ENCODE peak calls at places on chromosome 5, in nine cellular contexts. V is body of pancreas, D is esophagus squamous epithelium, J is HFFc6, C is fibroblast of mammary gland, O is cardiac muscle cell, E is tibial nerve, R is H1, T is transverse colon. G is an unnamed sample.

GRCh38 chr5:73999306-73999705 is 373.3 kb downstream of the ARHGEF28 start:
- DNase-seq in D (no peak), O (no peak), V (no peak), C (no peak), E (no peak), R (no peak), T (no peak), J (no peak), G (no peak)

GRCh38 chr5:145858929-145859328 is 13.9 kb downstream of the GRXCR2 start:
- DNase-seq in T (no peak), E (no peak), C (no peak), V (no peak), J (no peak), O (no peak), D (no peak), R (no peak), G (no peak)

GRCh38 chr5:33362915-33363314 is 77.8 kb upstream of the TARS1 start:
- DNase-seq in V (peak), O (peak), T (peak), E (peak), D (no peak), C (peak), J (no peak), R (no peak), G (no peak)

GRCh38 chr5:67268233-67269011 is 71.8 kb upstream of the CD180 start:
- DNase-seq in C (peak), R (no peak), O (no peak), V (peak), T (peak), D (no peak), E (peak), J (peak), G (no peak)

GRCh38 chr5:71872465-71872864 is 153.4 kb downstream of the CARTPT start:
- DNase-seq in J (no peak), C (no peak), D (no peak), O (no peak), V (no peak), R (no peak), T (no peak), E (no peak), G (no peak)

GRCh38 chr5:54991446-54991845 is 6.1 kb upstream of the ESM1 start:
- DNase-seq in E (no peak), D (no peak), J (no peak), R (no peak), T (no peak), V (no peak), C (no peak), O (peak), G (no peak)

GRCh38 chr5:43121565-43122484 is 1.1 kb downstream of the ZNF131 start:
- DNase-seq in V (peak), D (no peak), T (peak), R (no peak), O (peak), E (no peak), C (peak), J (peak), G (no peak)

GRCh38 chr5:16735092-16735970 is 118.5 kb upstream of the RETREG1 start:
- DNase-seq in J (no peak), E (no peak), V (no peak), C (no peak), D (no peak), R (no peak), T (no peak), O (no peak), G (no peak)

GRCh38 chr5:91282210-91282609 is 100.9 kb downstream of the ARRDC3 start:
- DNase-seq in E (no peak), J (no peak), R (no peak), D (no peak), C (no peak), V (no peak), T (no peak), O (no peak), G (no peak)

GRCh38 chr5:116465411-116465810 is 109.2 kb downstream of the SEMA6A start:
- DNase-seq in T (no peak), C (no peak), E (no peak), R (no peak), J (no peak), D (no peak), O (no peak), V (no peak), G (no peak)

GRCh38 chr5:40481226-40481625 is 198.5 kb upstream of the PTGER4 start:
- DNase-seq in R (no peak), T (no peak), C (no peak), V (no peak), E (no peak), J (peak), O (no peak), D (no peak), G (no peak)

GRCh38 chr5:167694562-167694961 is 596.9 kb upstream of the WWC1 start:
- DNase-seq in T (no peak), O (no peak), R (no peak), V (no peak), J (no peak), D (no peak), C (no peak), E (no peak), G (no peak)

GRCh38 chr5:125043781-125044391 is 297.4 kb upstream of the ZNF608 start:
- DNase-seq in T (peak), V (peak), D (no peak), R (no peak), O (peak), J (peak), C (peak), E (no peak), G (no peak)

GRCh38 chr5:174312641-174313040 is 267.1 kb downstream of the NSG2 start:
- DNase-seq in V (no peak), D (no peak), O (no peak), R (no peak), J (no peak), C (no peak), E (no peak), T (no peak), G (no peak)

GRCh38 chr5:134553816-134554215 is 28.3 kb downstream of the JADE2 start:
- DNase-seq in O (no peak), T (no peak), J (no peak), R (no peak), C (no peak), D (no peak), V (no peak), E (no peak), G (no peak)

GRCh38 chr5:37370550-37370863 is 399 bp downstream of the NUP155 start:
- DNase-seq in O (no peak), V (no peak), R (no peak), E (peak), J (no peak), D (no peak), C (no peak), T (no peak), G (no peak)

GRCh38 chr5:18264126-18264882 is 630.0 kb downstream of the TAF11L14 start:
- DNase-seq in R (no peak), J (no peak), C (no peak), O (no peak), T (no peak), D (no peak), E (no peak), V (no peak), G (no peak)

GRCh38 chr5:66010476-66010875 is 84.1 kb downstream of the ERBIN start:
- DNase-seq in R (no peak), J (peak), V (no peak), E (no peak), D (no peak), T (no peak), C (peak), O (no peak), G (no peak)

GRCh38 chr5:181181650-181182565 is 23.1 kb downstream of the TRIM7 start:
- DNase-seq in V (peak), E (no peak), D (no peak), R (no peak), C (peak), O (peak), J (peak), T (peak), G (peak)

GRCh38 chr5:43305948-43306563 is 7.2 kb downstream of the HMGCS1 start:
- DNase-seq in V (no peak), R (no peak), O (peak), C (peak), J (peak), T (no peak), E (peak), D (no peak), G (no peak)

GRCh38 chr5:54719384-54720306 is 202.1 kb downstream of the SNX18 start:
- DNase-seq in D (no peak), J (peak), O (peak), R (peak), E (peak), C (peak), T (no peak), V (no peak), G (no peak)

GRCh38 chr5:17302138-17302537 is 84.7 kb downstream of the BASP1 start:
- DNase-seq in O (no peak), C (no peak), E (no peak), J (peak), V (no peak), T (no peak), R (no peak), D (no peak), G (peak)

GRCh38 chr5:168007286-168007685 is 284.2 kb upstream of the WWC1 start:
- DNase-seq in R (no peak), C (no peak), T (no peak), J (no peak), D (no peak), E (no peak), V (no peak), O (no peak), G (no peak)

GRCh38 chr5:166856771-166857170 is 1434.7 kb upstream of the WWC1 start:
- DNase-seq in R (no peak), D (no peak), E (no peak), V (no peak), J (no peak), C (no peak), T (no peak), O (no peak), G (no peak)

GRCh38 chr5:133531634-133532033 is 80.7 kb downstream of the FSTL4 start:
- DNase-seq in J (no peak), T (no peak), D (no peak), V (no peak), C (peak), E (peak), R (no peak), O (no peak), G (no peak)

GRCh38 chr5:81971086-81971693 is 633 bp upstream of the ATG10 start:
- DNase-seq in E (peak), T (peak), J (peak), V (no peak), R (no peak), C (peak), D (no peak), O (peak), G (no peak)

GRCh38 chr5:134803821-134804220 is 41.9 kb upstream of the C5orf24 start:
- DNase-seq in C (no peak), O (no peak), E (no peak), J (no peak), D (no peak), R (no peak), T (no peak), V (no peak), G (no peak)

GRCh38 chr5:110653231-110653970 is 73.1 kb downstream of the TMEM232 start:
- DNase-seq in D (no peak), T (no peak), V (no peak), C (no peak), R (no peak), E (no peak), J (no peak), O (no peak), G (no peak)

GRCh38 chr5:50657044-50657443 is 9.4 kb upstream of the PARP8 start:
- DNase-seq in C (no peak), E (no peak), D (no peak), T (no peak), O (no peak), J (no peak), R (no peak), V (no peak), G (no peak)
- TF ChIP-seq CTCF in C (no peak), E (no peak), D (no peak), T (no peak), O (no peak), J (no peak), R (no peak), V (no peak), G (no peak)

DNA sequence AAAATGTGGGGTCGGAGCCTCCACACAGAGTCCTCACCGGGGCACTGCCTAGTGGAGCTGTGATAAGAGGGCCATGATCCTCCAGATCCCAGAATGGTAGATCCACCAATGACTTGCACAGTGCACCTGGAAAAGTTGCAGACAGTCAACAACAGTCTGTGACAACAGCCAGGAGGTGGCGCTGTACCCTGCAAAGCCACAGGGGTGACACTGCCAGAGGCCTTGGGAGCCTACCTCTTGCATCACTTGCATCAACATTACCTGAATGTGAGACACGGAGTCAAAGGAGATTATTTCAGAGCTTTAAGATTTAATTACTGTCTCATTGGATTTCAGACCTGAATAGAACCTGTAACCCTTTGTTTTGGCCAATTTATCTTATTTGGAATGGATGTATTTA is 614.1 kb upstream of the CDH9 start:
- DNase-seq in V (no peak), O (no peak), C (no peak), D (no peak), E (no peak), T (no peak), R (peak), J (no peak), G (no peak)
- TF ChIP-seq CTCF in V (no peak), O (no peak), C (no peak), D (no peak), E (no peak), T (no peak), R (peak), J (peak), G (no peak)

DNA sequence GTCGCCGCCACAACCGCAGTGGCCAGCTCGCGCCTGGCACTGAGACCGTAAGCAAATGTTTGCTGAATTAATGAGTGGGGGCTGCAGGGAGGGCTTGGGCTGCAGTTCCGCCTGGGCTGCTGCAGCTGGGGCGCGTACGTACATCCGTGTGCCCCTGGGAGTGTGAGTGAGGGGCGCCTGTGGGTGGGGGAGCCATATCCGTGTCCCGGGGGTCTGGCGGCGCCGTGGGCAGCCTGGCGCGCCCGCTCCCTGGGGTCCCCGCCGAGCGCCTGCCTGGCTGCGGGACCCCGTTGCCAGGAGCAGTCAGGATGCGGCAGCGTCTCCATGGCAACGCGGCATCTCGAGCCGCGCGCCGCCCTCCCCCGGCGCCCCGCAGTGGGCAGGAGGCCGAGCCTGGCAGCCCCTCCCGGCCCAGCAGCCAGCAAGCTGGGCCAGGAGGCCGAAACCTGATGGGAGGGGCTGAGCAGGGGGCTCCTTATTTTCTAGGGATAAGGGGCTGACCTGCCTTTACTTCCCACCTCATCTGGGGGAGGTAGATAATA is 31.3 kb upstream of the PSD2 start:
- DNase-seq in O (peak), V (no peak), T (no peak), E (no peak), D (no peak), J (no peak), C (no peak), R (no peak), G (no peak)
- TF ChIP-seq CTCF in O (no peak), V (no peak), T (no peak), E (no peak), D (no peak), J (no peak), C (no peak), R (no peak), G (no peak)

GRCh38 chr5:6636293-6636692 is 3.1 kb downstream of the SRD5A1 start:
- DNase-seq in O (no peak), D (no peak), J (no peak), V (no peak), T (no peak), E (no peak), R (no peak), C (no peak), G (no peak)
- TF ChIP-seq CTCF in O (no peak), D (no peak), J (no peak), V (no peak), T (no peak), E (no peak), R (no peak), C (no peak), G (no peak)

GRCh38 chr5:14872070-14872989 is 752 bp upstream of the ANKH start:
- DNase-seq in T (peak), J (no peak), D (peak), V (peak), O (peak), C (peak), R (no peak), E (peak), G (peak)
- TF ChIP-seq CTCF in T (no peak), J (peak), D (no peak), V (no peak), O (peak), C (no peak), R (peak), E (no peak), G (no peak)

GRCh38 chr5:140868721-140869554 is at the start of gene PCDHA11:
- DNase-seq in E (no peak), J (no peak), R (no peak), O (peak), C (peak), V (no peak), T (no peak), D (no peak), G (no peak)
- TF ChIP-seq CTCF in E (no peak), J (no peak), R (peak), O (no peak), C (peak), V (peak), T (no peak), D (no peak), G (no peak)

GRCh38 chr5:119742311-119742710 is 113.0 kb downstream of the FAM170A start:
- DNase-seq in R (no peak), C (peak), O (no peak), T (no peak), E (no peak), J (no peak), D (no peak), V (no peak), G (no peak)

GRCh38 chr5:119745976-119746375 is 116.6 kb downstream of the FAM170A start:
- DNase-seq in T (no peak), O (no peak), J (no peak), V (no peak), C (no peak), D (no peak), R (no peak), E (no peak), G (no peak)

GRCh38 chr5:119746984-119747383 is 117.6 kb downstream of the FAM170A start:
- DNase-seq in V (no peak), C (no peak), E (no peak), J (no peak), D (no peak), T (no peak), O (no peak), R (no peak), G (no peak)

DNA sequence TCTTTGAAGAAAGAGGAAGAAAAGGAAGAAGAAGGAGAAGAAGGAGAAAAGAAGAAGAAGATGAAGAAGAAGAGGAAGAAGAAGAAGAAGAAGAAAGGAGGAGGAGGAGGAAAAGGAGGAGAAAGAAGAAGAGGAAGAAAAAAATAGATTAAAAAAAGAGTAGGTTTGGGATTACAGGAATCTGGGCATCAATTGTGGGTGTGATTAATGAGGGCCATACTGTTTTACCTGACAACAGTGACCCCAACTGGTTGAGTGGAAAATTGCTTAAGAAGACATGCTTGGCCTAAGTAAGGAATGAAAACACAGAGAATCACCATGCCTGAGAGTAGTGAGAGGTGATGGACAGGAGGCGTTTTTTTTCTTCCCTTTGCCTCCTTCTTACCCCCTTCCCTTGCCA is 114.6 kb downstream of the FAM170A start:
- DNase-seq in D (no peak), V (peak), R (no peak), C (peak), E (no peak), T (no peak), O (peak), J (no peak), G (no peak)
- TF ChIP-seq CTCF in D (no peak), V (peak), R (peak), C (peak), E (no peak), T (peak), O (peak), J (peak), G (peak)

DNA sequence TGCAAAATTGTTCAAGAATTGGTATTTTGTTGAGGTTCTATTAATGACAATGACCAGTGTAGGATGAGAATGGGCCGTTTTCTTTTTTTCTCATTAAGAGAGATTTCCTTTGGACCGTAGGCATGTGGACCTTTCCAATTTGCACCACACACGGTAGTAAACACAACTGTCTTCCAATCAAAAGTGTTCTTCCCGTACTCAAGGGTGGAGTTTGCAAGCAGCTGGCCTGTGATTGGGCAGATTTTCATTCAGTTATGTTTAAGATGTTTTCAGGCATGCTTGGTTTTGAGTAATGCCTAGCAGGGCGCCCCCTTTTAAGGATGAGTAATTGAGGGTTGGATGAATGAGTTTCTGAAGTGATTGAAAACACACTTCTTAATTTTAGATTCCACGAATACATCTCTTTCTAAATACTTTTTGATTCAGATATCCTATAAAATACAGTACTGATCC is 2.5 kb downstream of the KDM3B start:
- DNase-seq in J (peak), R (no peak), C (peak), T (no peak), D (no peak), V (no peak), O (peak), E (no peak), G (no peak)
- TF ChIP-seq CTCF in J (peak), R (no peak), C (peak), T (no peak), D (no peak), V (no peak), O (no peak), E (no peak), G (no peak)

GRCh38 chr5:3509290-3509689 is 86.3 kb upstream of the IRX1 start:
- DNase-seq in T (no peak), E (no peak), D (no peak), V (no peak), R (no peak), J (no peak), C (no peak), O (no peak), G (no peak)
- TF ChIP-seq CTCF in T (no peak), E (no peak), D (no peak), V (no peak), R (no peak), J (no peak), C (no peak), O (no peak), G (no peak)

G was measured in CD14-positive monocyte.